ENCODE peak calls at places on chromosome 20, in nine cellular contexts. G is IMR-90; R is left ventricle myocardium inferior; W is tibial nerve; B is esophagus squamous epithelium; S is neural progenitor cell; X is naive thymus-derived CD4-positive, alpha-beta T cell; C is testis; D is H9. Z is an unnamed sample.

GRCh38 chr20:57702091-57702490 is 7.7 kb downstream of the PMEPA1 start:
- DNase-seq in G (no peak), R (no peak), W (no peak), B (no peak), S (no peak), X (no peak), C (no peak), D (no peak), Z (no peak)

GRCh38 chr20:1623501-1624250 is 3.9 kb upstream of the SIRPB1 start:
- DNase-seq in G (no peak), R (no peak), W (no peak), B (no peak), S (no peak), X (no peak), C (no peak), D (no peak), Z (no peak)

GRCh38 chr20:52425253-52425652 is 233.7 kb upstream of the ZFP64 start:
- DNase-seq in G (peak; percentile 6), R (no peak), W (no peak), B (no peak), S (no peak), X (no peak), C (no peak), D (no peak), Z (no peak)

GRCh38 chr20:58636983-58637421 is 14.1 kb upstream of the STX16 start:
- DNase-seq in G (no peak), R (no peak), W (no peak), B (no peak), S (peak; percentile 50), X (no peak), C (no peak), D (no peak), Z (peak; percentile 12)

GRCh38 chr20:24589845-24590192 is 120.4 kb downstream of the SYNDIG1 start:
- DNase-seq in G (no peak), R (no peak), W (no peak), B (no peak), S (no peak), X (no peak), C (no peak), D (no peak), Z (no peak)

GRCh38 chr20:4949833-4950178 is 51.5 kb downstream of the SLC23A2 start:
- DNase-seq in G (peak; percentile 63), R (no peak), W (no peak), B (no peak), S (peak; percentile 51), X (no peak), C (peak; percentile 61), D (no peak), Z (peak; percentile 50)

GRCh38 chr20:41524980-41525613 is 93.1 kb downstream of the CHD6 start:
- DNase-seq in G (peak; percentile 58), R (peak; percentile 83), W (peak; percentile 30), B (no peak), S (peak; percentile 29), X (no peak), C (peak; percentile 85), D (no peak), Z (peak; percentile 64)

GRCh38 chr20:9363673-9364072 is 150.7 kb upstream of the LAMP5 start:
- DNase-seq in G (no peak), R (no peak), W (no peak), B (no peak), S (no peak), X (no peak), C (no peak), D (no peak), Z (no peak)

GRCh38 chr20:47501117-47501482 is 587 bp upstream of the NCOA3 start:
- DNase-seq in G (peak; percentile 13), R (no peak), W (no peak), B (no peak), S (no peak), X (no peak), C (no peak), D (no peak), Z (no peak)

GRCh38 chr20:7136886-7137285 is 369.4 kb downstream of the BMP2 start:
- DNase-seq in G (no peak), R (no peak), W (no peak), B (no peak), S (no peak), X (no peak), C (no peak), D (no peak), Z (no peak)

GRCh38 chr20:39800111-39800510 is 838.0 kb downstream of the DHX35 start:
- DNase-seq in G (peak; percentile 52), R (no peak), W (no peak), B (no peak), S (no peak), X (no peak), C (no peak), D (no peak), Z (no peak)

GRCh38 chr20:59131541-59132285 is 31.9 kb upstream of the ZNF831 start:
- DNase-seq in G (no peak), R (no peak), W (no peak), B (no peak), S (no peak), X (no peak), C (no peak), D (no peak), Z (no peak)

GRCh38 chr20:25750765-25751696 is 54.4 kb upstream of the ZNF337 start:
- DNase-seq in G (peak; percentile 28), R (peak; percentile 53), W (peak; percentile 21), B (no peak), S (peak; percentile 19), X (peak; percentile 28), C (peak; percentile 73), D (peak; percentile 76), Z (peak; percentile 55)

GRCh38 chr20:35515949-35516645 is 13.4 kb downstream of the C20orf173 start:
- DNase-seq in G (peak; percentile 86), R (no peak), W (no peak), B (no peak), S (no peak), X (no peak), C (no peak), D (no peak), Z (no peak)

GRCh38 chr20:35497780-35498189 is 31.7 kb downstream of the C20orf173 start:
- DNase-seq in G (no peak), R (peak; percentile 81), W (peak; percentile 24), B (no peak), S (no peak), X (no peak), C (peak; percentile 62), D (no peak), Z (peak; percentile 77)

GRCh38 chr20:43752561-43753301 is 25.9 kb upstream of the GTSF1L start:
- DNase-seq in G (peak; percentile 90), R (no peak), W (no peak), B (peak; percentile 7), S (no peak), X (no peak), C (no peak), D (no peak), Z (no peak)

GRCh38 chr20:25622450-25623224 is 1.2 kb downstream of the NANP start:
- DNase-seq in G (peak; percentile 7), R (no peak), W (no peak), B (no peak), S (no peak), X (no peak), C (no peak), D (no peak), Z (no peak)

GRCh38 chr20:42161228-42161829 is 543.2 kb upstream of the CHD6 start:
- DNase-seq in G (no peak), R (no peak), W (no peak), B (no peak), S (peak; percentile 15), X (no peak), C (no peak), D (peak; percentile 38), Z (no peak)

GRCh38 chr20:61951695-61952533 is 113.8 kb downstream of the TAF4 start:
- DNase-seq in G (peak; percentile 28), R (no peak), W (no peak), B (no peak), S (peak; percentile 88), X (no peak), C (peak; percentile 37), D (peak; percentile 84), Z (no peak)

GRCh38 chr20:57843941-57844625 is 134.3 kb upstream of the PMEPA1 start:
- DNase-seq in G (no peak), R (no peak), W (no peak), B (no peak), S (no peak), X (no peak), C (no peak), D (peak; percentile 22), Z (no peak)

GRCh38 chr20:49562341-49563014 is 5.5 kb downstream of the PTGIS start:
- DNase-seq in G (peak; percentile 84), R (peak; percentile 80), W (peak; percentile 73), B (no peak), S (peak; percentile 53), X (no peak), C (peak; percentile 80), D (peak; percentile 77), Z (peak; percentile 94)
- H3K4me1 ChIP-seq in G (peaks cover 16% of the 10 kb centered on the region), R (peaks cover 37% of the 10 kb centered on the region), W (peaks cover 13% of the 10 kb centered on the region), B (no peaks in the 10 kb centered on the region), S (peaks cover 23% of the 10 kb centered on the region), X (no peaks in the 10 kb centered on the region), C (peaks cover 10% of the 10 kb centered on the region), D (peaks cover 2% of the 10 kb centered on the region), Z (peaks cover 31% of the 10 kb centered on the region)

GRCh38 chr20:17614812-17615644 is 45.2 kb downstream of the DSTN start:
- DNase-seq in G (no peak), R (no peak), W (no peak), B (no peak), S (no peak), X (no peak), C (no peak), D (no peak), Z (no peak)
- H3K4me1 ChIP-seq in G (no peaks in the 10 kb centered on the region), R (peaks cover 81% of the 10 kb centered on the region), W (peaks cover 16% of the 10 kb centered on the region), B (peaks cover 36% of the 10 kb centered on the region), S (no peaks in the 10 kb centered on the region), X (peaks cover 28% of the 10 kb centered on the region), C (peaks cover 15% of the 10 kb centered on the region), D (no peaks in the 10 kb centered on the region), Z (peaks cover 30% of the 10 kb centered on the region)

GRCh38 chr20:37299718-37300529 is 10.5 kb downstream of the MANBAL start:
- DNase-seq in G (peak; percentile 65), R (no peak), W (no peak), B (no peak), S (no peak), X (no peak), C (no peak), D (no peak), Z (no peak)
- H3K4me1 ChIP-seq in G (peaks cover 22% of the 10 kb centered on the region), R (peaks cover 58% of the 10 kb centered on the region), W (peaks cover 22% of the 10 kb centered on the region), B (peaks cover 29% of the 10 kb centered on the region), S (peaks cover 23% of the 10 kb centered on the region), X (peaks cover 4% of the 10 kb centered on the region), C (peaks cover 24% of the 10 kb centered on the region), D (no peaks in the 10 kb centered on the region), Z (peaks cover 11% of the 10 kb centered on the region)

DNA sequence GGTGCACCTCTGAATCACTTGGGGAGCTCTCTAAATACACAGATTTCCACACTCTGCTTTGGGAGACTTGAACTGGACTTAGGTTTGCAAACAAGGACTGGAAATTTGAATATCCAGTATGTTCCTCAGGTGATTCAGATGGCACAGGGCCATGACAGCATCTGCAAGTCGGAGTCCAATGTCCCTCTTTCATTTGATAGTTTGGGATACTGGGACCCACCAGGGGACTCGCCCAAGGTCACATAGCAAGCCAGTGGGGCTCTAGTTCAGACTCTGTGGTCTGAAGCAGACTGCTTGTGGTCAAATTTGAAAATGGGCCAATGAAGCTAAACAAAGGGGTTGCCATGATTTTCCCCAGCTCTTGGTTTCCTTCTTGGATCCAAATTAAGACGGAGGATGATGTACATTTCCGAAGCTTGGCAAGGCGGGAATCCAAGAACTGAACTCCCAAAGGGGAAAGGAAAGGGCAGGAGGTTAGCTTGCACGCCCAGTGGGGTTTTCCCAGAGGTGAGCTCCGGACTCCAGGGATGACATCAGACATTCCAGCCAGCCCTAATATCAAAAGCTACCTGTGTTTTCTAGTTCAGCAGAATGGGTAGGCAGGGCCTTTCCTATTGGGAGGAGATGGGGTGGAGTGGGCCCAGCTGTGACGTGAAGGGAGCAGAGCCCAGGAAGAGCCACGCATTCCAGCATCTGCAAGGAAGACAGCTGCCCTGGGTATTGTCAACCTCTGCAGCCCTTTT is 3.4 kb upstream of the SYS1 start:
- DNase-seq in G (no peak), R (no peak), W (no peak), B (no peak), S (peak; percentile 53), X (no peak), C (no peak), D (no peak), Z (peak; percentile 65)
- H3K4me1 ChIP-seq in G (peaks cover 29% of the 10 kb centered on the region), R (peaks cover 68% of the 10 kb centered on the region), W (peaks cover 29% of the 10 kb centered on the region), B (peaks cover 36% of the 10 kb centered on the region), S (peaks cover 12% of the 10 kb centered on the region), X (peaks cover 6% of the 10 kb centered on the region), C (peaks cover 29% of the 10 kb centered on the region), D (peaks cover 6% of the 10 kb centered on the region), Z (peaks cover 5% of the 10 kb centered on the region)